ENCODE peak calls at places on chromosomes 7 and 10, in seven cellular contexts. N is PC-3; E is DND-41; C is endodermal cell; H is CD4-positive, alpha-beta memory T cell; W is upper lobe of right lung; V is lung. J is an unnamed sample.

GRCh38 chr10:98323221-98324164 is 55.5 kb upstream of the LOXL4 start:
- DNase-seq in C (no peak), H (no peak), V (peak; percentile 57), W (peak; percentile 89), E (no peak), N (peak; percentile 94), J (no peak)

GRCh38 chr10:8794860-8795259 is 740.4 kb downstream of the GATA3 start:
- DNase-seq in W (no peak), E (peak; percentile 10), C (no peak), V (no peak), N (no peak), H (no peak), J (no peak)

GRCh38 chr7:155489158-155489840 is 31.4 kb downstream of the EN2 start:
- DNase-seq in W (no peak), V (no peak), E (no peak), C (no peak), H (no peak), N (no peak), J (no peak)

GRCh38 chr10:126097558-126098215 is 201.3 kb downstream of the FANK1 start:
- DNase-seq in W (no peak), N (no peak), H (no peak), C (no peak), V (no peak), E (no peak), J (no peak)

GRCh38 chr7:44141221-44141850 is at the start of gene MYL7:
- DNase-seq in N (no peak), H (no peak), W (peak; percentile 32), C (peak; percentile 81), E (no peak), V (no peak), J (no peak)

GRCh38 chr10:60194421-60194820 is 195.3 kb downstream of the ANK3 start:
- DNase-seq in H (no peak), E (no peak), N (no peak), V (no peak), W (no peak), C (no peak), J (no peak)

GRCh38 chr10:124997791-124998623 is 56.1 kb downstream of the ZRANB1 start:
- DNase-seq in H (no peak), C (peak; percentile 32), N (no peak), V (no peak), W (peak; percentile 59), E (no peak), J (no peak)

GRCh38 chr7:46368871-46369270 is 447.8 kb upstream of the IGFBP3 start:
- DNase-seq in E (no peak), V (no peak), H (no peak), N (no peak), W (no peak), C (no peak), J (no peak)

GRCh38 chr10:112613620-112614019 is 166.6 kb downstream of the VTI1A start:
- DNase-seq in E (no peak), W (no peak), H (no peak), C (no peak), N (no peak), V (no peak), J (no peak)

GRCh38 chr7:131934452-131934851 is 378.0 kb upstream of the PODXL start:
- DNase-seq in C (no peak), W (no peak), E (no peak), V (no peak), N (no peak), H (no peak), J (no peak)

GRCh38 chr10:80511984-80512634 is 25.6 kb upstream of the SH2D4B start:
- DNase-seq in N (no peak), H (no peak), C (no peak), W (no peak), E (no peak), V (no peak), J (no peak)

DNA sequence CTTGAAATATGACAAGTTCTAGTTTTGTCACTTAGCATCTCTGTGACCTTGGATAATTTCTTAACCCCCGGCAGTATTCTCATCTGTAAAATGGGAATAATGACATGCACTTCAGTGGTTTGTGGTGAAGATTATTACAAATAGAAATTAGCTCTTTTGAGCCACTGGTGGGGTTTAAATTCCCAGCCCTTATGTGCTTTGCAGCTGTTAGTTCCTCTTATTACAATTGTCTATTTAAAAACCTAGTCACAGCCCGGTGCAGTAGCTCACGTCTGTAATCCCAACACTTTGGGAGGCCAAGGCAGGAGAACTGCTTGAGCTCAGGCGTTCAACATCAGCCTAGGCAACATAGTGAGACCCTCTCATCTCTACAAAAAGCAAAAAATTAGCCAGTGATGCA is 30.1 kb downstream of the CAV1 start:
- DNase-seq in N (no peak), V (no peak), E (no peak), C (no peak), H (no peak), W (no peak), J (no peak)
- H3K27ac ChIP-seq in N (no peak overlapping the region), V (peak overlapping the region; percentile 9), E (no peak overlapping the region), C (no peak overlapping the region), H (no peak overlapping the region), W (no peak overlapping the region), J (no peak overlapping the region)

DNA sequence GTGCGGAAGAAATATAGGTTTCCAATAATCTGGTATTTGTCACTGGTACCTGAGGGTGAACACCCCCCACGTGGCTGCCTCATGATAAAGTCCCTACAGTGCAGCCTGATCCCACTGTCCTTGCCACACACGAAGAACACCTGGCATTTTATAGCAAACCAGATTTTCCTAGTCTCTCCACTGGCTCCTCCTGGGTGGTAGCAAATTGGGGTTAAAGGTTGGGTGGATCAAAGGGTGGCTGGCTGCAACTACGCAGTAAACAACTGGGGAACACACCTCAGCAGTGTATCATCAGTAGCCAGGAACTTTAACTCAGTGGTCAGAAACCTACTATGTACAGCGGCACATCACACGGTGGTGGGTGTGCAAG is 10.3 kb downstream of the SEPHS1 start:
- DNase-seq in V (no peak), E (no peak), N (no peak), H (no peak), C (no peak), W (no peak), J (no peak)
- H3K27ac ChIP-seq in V (no peak overlapping the region), E (no peak overlapping the region), N (no peak overlapping the region), H (no peak overlapping the region), C (no peak overlapping the region), W (no peak overlapping the region), J (no peak overlapping the region)

DNA sequence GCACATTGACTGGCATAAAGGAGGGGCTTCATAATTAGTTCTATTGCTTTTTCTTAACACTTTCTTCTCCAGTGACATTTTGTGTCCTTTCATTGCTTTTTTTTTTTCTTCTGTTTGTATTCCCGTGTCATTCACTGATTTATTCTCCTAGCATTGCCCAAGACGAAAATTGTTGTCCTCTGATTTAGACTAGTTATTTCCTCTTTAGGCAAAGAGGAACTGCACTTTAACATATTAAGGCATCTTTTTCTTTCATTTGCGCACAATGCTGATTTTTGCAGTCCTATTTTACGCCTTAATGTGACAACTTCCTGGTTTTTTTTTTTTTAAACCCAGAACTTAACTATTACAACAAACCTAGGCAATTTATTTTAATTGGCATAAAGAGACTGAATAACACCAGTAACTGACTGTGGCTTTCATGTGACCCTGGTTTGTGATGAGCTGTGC is 39.7 kb downstream of the ARID5B start:
- DNase-seq in N (no peak), C (no peak), W (no peak), V (no peak), H (no peak), E (no peak), J (no peak)
- H3K27ac ChIP-seq in N (peak overlapping the region; percentile 72), C (no peak overlapping the region), W (peak overlapping the region; percentile 27), V (no peak overlapping the region), H (peak overlapping the region; percentile 56), E (no peak overlapping the region), J (peak overlapping the region; percentile 76)

DNA sequence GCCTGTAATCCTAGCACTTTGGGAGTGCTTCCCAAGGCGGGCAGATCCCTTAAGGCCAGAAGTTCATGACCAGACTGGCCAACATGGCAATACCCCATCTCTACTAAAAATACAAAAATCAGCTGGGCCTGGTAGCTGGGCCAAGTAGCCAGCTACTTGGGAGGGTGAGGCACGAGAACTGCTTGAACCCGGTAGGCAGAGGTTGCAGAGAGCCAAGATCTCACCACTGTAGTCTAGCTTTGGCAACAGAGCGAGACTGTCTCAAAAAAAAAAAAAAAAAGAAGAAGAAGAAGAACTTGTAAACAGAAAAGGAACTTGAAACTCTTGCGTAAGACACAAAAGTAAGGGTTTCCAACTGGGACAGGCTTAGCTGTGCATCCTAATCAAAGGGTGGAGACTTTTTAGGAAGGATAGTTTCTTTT is 5.6 kb upstream of the IFIT2 start:
- DNase-seq in N (no peak), W (no peak), H (no peak), E (no peak), V (no peak), C (no peak), J (no peak)
- H3K27ac ChIP-seq in N (no peak overlapping the region), W (peak overlapping the region; percentile 75), H (no peak overlapping the region), E (no peak overlapping the region), V (peak overlapping the region; percentile 85), C (no peak overlapping the region), J (no peak overlapping the region)

GRCh38 chr10:11603741-11604140 is 7.7 kb downstream of the USP6NL start:
- DNase-seq in W (no peak), V (no peak), N (no peak), C (no peak), E (no peak), H (no peak), J (no peak)
- H3K27ac ChIP-seq in W (no peak overlapping the region), V (no peak overlapping the region), N (peak overlapping the region; percentile 18), C (no peak overlapping the region), E (no peak overlapping the region), H (no peak overlapping the region), J (no peak overlapping the region)

GRCh38 chr7:138618506-138618905 is 82.7 kb downstream of the SVOPL start:
- DNase-seq in H (no peak), N (no peak), C (no peak), E (no peak), V (no peak), W (no peak), J (no peak)
- H3K27ac ChIP-seq in H (no peak overlapping the region), N (no peak overlapping the region), C (no peak overlapping the region), E (no peak overlapping the region), V (no peak overlapping the region), W (no peak overlapping the region), J (no peak overlapping the region)

DNA sequence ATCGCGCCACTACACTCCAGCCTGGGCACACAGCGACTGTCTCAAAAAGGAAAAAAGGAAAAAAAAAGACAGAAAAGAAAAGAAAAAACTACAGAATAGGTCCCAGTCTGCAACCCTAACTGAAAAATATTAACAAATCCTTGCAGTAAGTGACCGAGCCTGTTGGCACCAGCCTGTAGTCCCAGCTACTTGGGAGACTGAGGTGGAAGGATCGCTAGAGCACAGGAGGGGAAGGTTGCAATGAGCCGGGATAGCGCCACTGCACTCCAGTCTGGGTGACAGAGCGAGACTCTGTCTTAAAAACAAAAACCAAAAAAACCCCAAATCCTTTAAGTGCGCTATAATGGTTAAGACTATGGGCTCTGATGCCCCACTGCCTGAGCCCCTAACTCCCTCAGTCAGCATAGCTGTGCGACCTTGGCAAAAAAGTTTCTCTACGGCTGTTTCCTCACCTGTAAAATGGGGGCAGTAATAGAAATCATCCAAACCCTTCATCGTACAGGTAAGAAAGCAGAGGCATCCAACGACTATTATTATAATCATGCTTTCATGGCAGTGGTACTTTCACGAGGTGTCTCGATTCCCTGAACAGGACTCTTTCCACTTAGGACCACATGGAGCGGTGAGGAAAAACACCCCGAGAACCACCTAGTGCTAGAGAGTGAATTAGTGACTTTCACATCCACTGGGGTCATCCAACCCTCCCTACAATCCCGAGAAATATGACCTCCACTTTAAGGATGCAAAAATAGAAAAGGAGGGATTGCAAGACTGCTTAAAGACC is 755 bp downstream of the TOMM7 start:
- DNase-seq in H (peak; percentile 11), E (peak; percentile 17), N (peak; percentile 12), W (no peak), V (no peak), C (peak; percentile 65), J (peak; percentile 4)
- H3K27ac ChIP-seq in H (peak overlapping the region; percentile 85), E (peak overlapping the region; percentile 70), N (peak overlapping the region; percentile 42), W (peak overlapping the region; percentile 84), V (peak overlapping the region; percentile 94), C (no peak overlapping the region), J (peak overlapping the region; percentile 83)

J was measured in CD4-positive, CD25-positive, alpha-beta regulatory T cell.